ENCODE peak calls at places on chromosomes 6 and 20, in six cellular contexts. Q is HCT116, C is SK-N-SH, S is PC-3, G is MM.1S, M is neural progenitor cell. A is an unnamed sample.
A peak's percentile ranks its signal among the peaks of the same experiment; 100 is the strongest.

GRCh38 chr6:105069821-105070445 is 109.9 kb downstream of the POPDC3 start:
- DNase-seq in G (no peak), S (peak; percentile 14), M (no peak), C (no peak), Q (no peak), A (peak; percentile 57)

GRCh38 chr6:155782739-155783459 is 327.3 kb upstream of the NOX3 start:
- DNase-seq in C (no peak), G (no peak), Q (no peak), M (no peak), S (peak; percentile 74), A (peak; percentile 46)

GRCh38 chr6:20879526-20879925 is 345.3 kb downstream of the CDKAL1 start:
- DNase-seq in S (no peak), C (no peak), M (peak; percentile 23), Q (no peak), G (no peak), A (no peak)

GRCh38 chr6:134480593-134480992 is 162.7 kb upstream of the SGK1 start:
- DNase-seq in C (no peak), S (peak; percentile 59), Q (no peak), M (no peak), G (no peak), A (peak; percentile 66)

GRCh38 chr20:31801511-31801910 is 17.6 kb upstream of the MYLK2 start:
- DNase-seq in Q (no peak), G (no peak), M (no peak), S (no peak), C (no peak), A (no peak)

GRCh38 chr6:11482616-11483015 is 54.9 kb upstream of the TMEM170B start:
- DNase-seq in S (no peak), Q (no peak), M (no peak), G (no peak), C (no peak), A (no peak)

GRCh38 chr6:136526196-136526930 is 23.9 kb downstream of the MAP7 start:
- DNase-seq in Q (no peak), M (peak; percentile 77), S (no peak), C (peak; percentile 76), G (no peak), A (peak; percentile 83)

GRCh38 chr6:167449099-167449861 is 124.4 kb downstream of the TTLL2 start:
- DNase-seq in G (no peak), M (no peak), Q (no peak), C (no peak), S (no peak), A (no peak)

GRCh38 chr20:39290575-39290974 is 328.4 kb downstream of the DHX35 start:
- DNase-seq in Q (no peak), S (no peak), M (no peak), G (no peak), C (no peak), A (no peak)

GRCh38 chr6:117469791-117470190 is 12.7 kb upstream of the DCBLD1 start:
- DNase-seq in C (no peak), Q (no peak), G (no peak), S (no peak), M (no peak), A (no peak)

GRCh38 chr20:25310921-25311728 is 63.2 kb downstream of the PYGB start:
- DNase-seq in G (peak; percentile 59), M (no peak), Q (no peak), S (peak; percentile 50), C (no peak), A (peak; percentile 81)

GRCh38 chr6:161318456-161318855 is 44.6 kb upstream of the AGPAT4 start:
- DNase-seq in S (no peak), C (no peak), Q (no peak), G (no peak), M (peak; percentile 38), A (no peak)

GRCh38 chr6:79543411-79543810 is 6.2 kb upstream of the LCA5 start:
- DNase-seq in M (no peak), G (no peak), C (no peak), Q (no peak), S (no peak), A (no peak)

GRCh38 chr20:36284751-36285150 is 21.4 kb upstream of the DLGAP4 start:
- DNase-seq in S (no peak), G (no peak), Q (no peak), M (no peak), C (no peak), A (no peak)

GRCh38 chr6:169795196-169795595 is 43.8 kb downstream of the ERMARD start:
- DNase-seq in G (no peak), S (no peak), M (no peak), C (no peak), Q (no peak), A (no peak)
- H3K27me3 ChIP-seq in G (no peaks in the 10 kb centered on the region), S (no peaks in the 10 kb centered on the region), M (peaks cover 8% of the 10 kb centered on the region), C (peaks cover 6% of the 10 kb centered on the region), Q (no peaks in the 10 kb centered on the region), A (no peaks in the 10 kb centered on the region)

GRCh38 chr6:45388328-45388727 is 10.6 kb upstream of the SUPT3H start:
- DNase-seq in S (peak; percentile 57), C (no peak), G (no peak), Q (no peak), M (no peak), A (peak; percentile 73)

GRCh38 chr6:45382391-45382790 is 4.7 kb upstream of the SUPT3H start:
- DNase-seq in C (no peak), G (no peak), M (no peak), S (no peak), Q (no peak), A (no peak)

GRCh38 chr6:45387236-45387635 is 9.5 kb upstream of the SUPT3H start:
- DNase-seq in Q (no peak), G (no peak), S (peak; percentile 13), C (no peak), M (no peak), A (peak; percentile 86)
- TF ChIP-seq EZH2phosphoT487 in Q (no peak), G (no peak), S (no peak), C (no peak), M (no peak), A (no peak)

DNA sequence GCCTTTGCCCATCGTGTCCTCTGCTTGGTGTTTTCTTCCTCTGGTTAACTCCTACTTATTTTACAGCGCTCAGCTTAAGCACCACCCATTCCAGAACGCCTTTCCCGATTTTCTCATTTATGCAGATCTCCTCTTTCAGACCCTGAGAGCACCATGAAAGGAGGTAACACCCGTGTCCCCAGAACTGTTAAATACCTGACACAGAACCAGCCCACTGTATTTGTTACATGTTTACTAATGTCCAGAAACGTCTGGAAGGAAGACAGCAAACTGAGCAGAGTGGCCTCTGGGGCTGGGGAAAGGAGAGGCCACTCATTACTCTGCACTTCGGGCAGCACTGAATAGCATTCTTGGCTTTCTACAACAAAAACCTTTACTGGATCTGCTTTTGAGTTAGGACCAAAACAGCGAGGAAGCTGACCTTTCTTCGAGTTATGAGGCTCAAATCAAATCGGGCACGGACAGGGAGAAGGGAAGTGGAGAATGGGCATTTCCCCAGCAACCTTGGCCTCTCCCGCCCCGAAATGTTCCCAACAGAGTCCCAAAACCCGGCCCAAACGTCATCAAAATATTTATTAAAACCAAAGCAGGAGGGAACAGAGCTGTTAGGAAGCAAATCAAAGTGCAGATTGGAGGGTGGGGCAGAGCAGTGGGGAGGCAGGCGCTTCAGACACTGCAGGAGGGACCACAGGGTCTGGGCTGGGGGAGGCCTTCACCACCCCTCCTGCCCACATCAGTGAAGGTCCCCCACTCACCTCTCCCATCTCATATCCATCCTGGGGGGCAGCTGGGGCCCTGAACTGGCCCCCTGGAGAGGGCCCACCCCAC is 1.1 kb upstream of the NECAB3 start:
- DNase-seq in S (no peak), G (no peak), Q (no peak), C (no peak), M (no peak), A (peak; percentile 50)
- H3K9ac ChIP-seq in S (no peak overlapping the region), G (peak overlapping the region; percentile 29), Q (peak overlapping the region; percentile 89), C (no peak overlapping the region), M (no peak overlapping the region), A (peak overlapping the region; percentile 84)

DNA sequence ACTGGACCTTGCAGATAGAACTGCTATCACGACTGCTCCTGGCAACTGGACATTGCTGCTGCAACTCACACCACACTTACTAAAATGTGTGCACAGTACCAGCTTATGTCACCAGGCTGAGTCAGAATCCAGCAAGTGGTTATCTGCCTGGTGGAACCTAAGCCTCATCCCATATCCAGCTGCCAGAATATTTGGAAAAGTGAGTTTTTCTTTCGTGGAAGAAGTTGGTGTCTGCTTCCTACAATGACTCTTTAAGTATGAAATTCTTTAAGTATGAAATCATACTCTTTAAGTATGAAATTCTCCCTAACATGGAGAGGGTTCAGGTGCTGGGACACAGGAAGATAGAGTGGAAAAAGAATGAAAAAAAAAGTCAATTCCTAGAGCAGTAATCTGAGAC is 16.4 kb upstream of the POLR1H start:
- DNase-seq in S (peak; percentile 60), Q (no peak), G (no peak), M (no peak), C (no peak), A (peak; percentile 87)
- H3K27me3 ChIP-seq in S (no peaks in the 10 kb centered on the region), Q (no peaks in the 10 kb centered on the region), G (no peaks in the 10 kb centered on the region), M (no peaks in the 10 kb centered on the region), C (no peaks in the 10 kb centered on the region), A (no peaks in the 10 kb centered on the region)

A was measured in GM23248.